ENCODE peak calls at places on chromosomes 3 and 15, in seven cellular contexts. One of them, this sample, is unnamed.
A peak's percentile ranks its signal among the peaks of the same experiment; 100 is the strongest.

GRCh38 chr3:38689774-38690173 is 40.3 kb upstream of the SCN5A start:
- DNase-seq in GM23248: no peak
- DNase-seq in CD8-positive, alpha-beta T cell: no peak
- DNase-seq in left lung: no peak
- DNase-seq in sigmoid colon: no peak
- DNase-seq in lower lobe of right lung: no peak
- DNase-seq in left ventricle myocardium inferior: no peak
- DNase-seq in this sample: no peak

GRCh38 chr3:39573392-39573791 is 105.9 kb downstream of the MOBP start:
- DNase-seq in GM23248: no peak
- DNase-seq in CD8-positive, alpha-beta T cell: no peak
- DNase-seq in left lung: no peak
- DNase-seq in sigmoid colon: no peak
- DNase-seq in lower lobe of right lung: no peak
- DNase-seq in left ventricle myocardium inferior: no peak
- DNase-seq in this sample: no peak

GRCh38 chr3:59605318-59605717 is 555.5 kb upstream of the CFAP20DC start:
- DNase-seq in GM23248: no peak
- DNase-seq in CD8-positive, alpha-beta T cell: no peak
- DNase-seq in left lung: no peak
- DNase-seq in sigmoid colon: no peak
- DNase-seq in lower lobe of right lung: no peak
- DNase-seq in left ventricle myocardium inferior: no peak
- DNase-seq in this sample: no peak

GRCh38 chr3:102148598-102149302 is 286.1 kb upstream of the ZPLD1 start:
- DNase-seq in GM23248: no peak
- DNase-seq in CD8-positive, alpha-beta T cell: no peak
- DNase-seq in left lung: no peak
- DNase-seq in sigmoid colon: no peak
- DNase-seq in lower lobe of right lung: no peak
- DNase-seq in left ventricle myocardium inferior: no peak
- DNase-seq in this sample: no peak

GRCh38 chr3:161096771-161097367 is 8.3 kb downstream of the B3GALNT1 start:
- DNase-seq in GM23248: no peak
- DNase-seq in CD8-positive, alpha-beta T cell: no peak
- DNase-seq in left lung: no peak
- DNase-seq in sigmoid colon: no peak
- DNase-seq in lower lobe of right lung: no peak
- DNase-seq in left ventricle myocardium inferior: no peak
- DNase-seq in this sample: no peak

GRCh38 chr3:123586966-123587365 is 2.1 kb upstream of the HACD2 start:
- DNase-seq in GM23248: peak; percentile 53
- DNase-seq in CD8-positive, alpha-beta T cell: no peak
- DNase-seq in left lung: no peak
- DNase-seq in sigmoid colon: no peak
- DNase-seq in lower lobe of right lung: no peak
- DNase-seq in left ventricle myocardium inferior: no peak
- DNase-seq in this sample: no peak

GRCh38 chr3:192816274-192816853 is 89.0 kb upstream of the FGF12 start:
- DNase-seq in GM23248: peak; percentile 77
- DNase-seq in CD8-positive, alpha-beta T cell: no peak
- DNase-seq in left lung: no peak
- DNase-seq in sigmoid colon: no peak
- DNase-seq in lower lobe of right lung: no peak
- DNase-seq in left ventricle myocardium inferior: no peak
- DNase-seq in this sample: no peak

GRCh38 chr3:48926425-48927392 is 8.1 kb downstream of the ARIH2 start:
- DNase-seq in GM23248: peak; percentile 34
- DNase-seq in CD8-positive, alpha-beta T cell: no peak
- DNase-seq in left lung: no peak
- DNase-seq in sigmoid colon: no peak
- DNase-seq in lower lobe of right lung: no peak
- DNase-seq in left ventricle myocardium inferior: no peak
- DNase-seq in this sample: no peak

GRCh38 chr3:153595186-153595815 is 433.3 kb downstream of the RAP2B start:
- DNase-seq in GM23248: peak; percentile 66
- DNase-seq in CD8-positive, alpha-beta T cell: no peak
- DNase-seq in left lung: no peak
- DNase-seq in sigmoid colon: no peak
- DNase-seq in lower lobe of right lung: no peak
- DNase-seq in left ventricle myocardium inferior: no peak
- DNase-seq in this sample: no peak

GRCh38 chr3:169529013-169529412 is 134.5 kb downstream of the MECOM start:
- DNase-seq in GM23248: no peak
- DNase-seq in CD8-positive, alpha-beta T cell: no peak
- DNase-seq in left lung: no peak
- DNase-seq in sigmoid colon: no peak
- DNase-seq in lower lobe of right lung: no peak
- DNase-seq in left ventricle myocardium inferior: no peak
- DNase-seq in this sample: no peak

DNA sequence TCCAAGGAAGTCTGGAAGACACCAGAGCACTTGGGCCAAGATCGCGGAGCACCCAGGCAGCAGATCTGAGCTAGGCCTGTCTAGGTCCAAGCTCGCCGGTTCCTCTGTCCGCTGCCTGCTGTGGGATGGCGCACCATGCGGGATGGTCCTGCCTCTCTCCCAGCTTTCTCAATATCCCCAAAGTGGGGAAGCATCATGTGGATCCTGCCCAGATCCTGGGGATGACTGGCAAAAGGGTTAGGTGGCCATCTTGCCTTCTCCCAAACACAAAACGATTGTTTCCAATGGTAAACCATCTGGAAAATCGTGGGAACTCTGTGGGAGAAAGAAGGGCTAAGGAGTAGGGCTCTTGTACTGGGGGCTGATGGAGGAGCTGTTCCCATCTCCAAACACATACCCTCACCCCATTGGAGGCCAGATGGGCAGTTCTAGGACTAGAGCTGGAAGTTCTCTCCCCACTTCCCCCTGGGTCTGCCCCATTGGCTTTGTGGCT is 8.9 kb downstream of the PRKCD start:
- DNase-seq in GM23248: no peak
- DNase-seq in CD8-positive, alpha-beta T cell: no peak
- DNase-seq in left lung: peak; percentile 69
- DNase-seq in sigmoid colon: no peak
- DNase-seq in lower lobe of right lung: no peak
- DNase-seq in left ventricle myocardium inferior: no peak
- DNase-seq in this sample: no peak
- H3K4me3 ChIP-seq in GM23248: no peak overlapping the region
- H3K4me3 ChIP-seq in CD8-positive, alpha-beta T cell: no peak overlapping the region
- H3K4me3 ChIP-seq in left lung: peak overlapping the region; percentile 45
- H3K4me3 ChIP-seq in sigmoid colon: no peak overlapping the region
- H3K4me3 ChIP-seq in lower lobe of right lung: peak overlapping the region; percentile 41
- H3K4me3 ChIP-seq in left ventricle myocardium inferior: peak overlapping the region; percentile 33
- H3K4me3 ChIP-seq in this sample: no peak overlapping the region

GRCh38 chr3:156693166-156693565 is 18.8 kb downstream of the TIPARP start:
- DNase-seq in GM23248: peak; percentile 80
- DNase-seq in CD8-positive, alpha-beta T cell: no peak
- DNase-seq in left lung: no peak
- DNase-seq in sigmoid colon: no peak
- DNase-seq in lower lobe of right lung: no peak
- DNase-seq in left ventricle myocardium inferior: no peak
- DNase-seq in this sample: no peak
- H3K4me1 ChIP-seq in GM23248: peaks cover 85% of the 10 kb centered on the region
- H3K4me1 ChIP-seq in CD8-positive, alpha-beta T cell: no peaks in the 10 kb centered on the region
- H3K4me1 ChIP-seq in left lung: peaks cover 19% of the 10 kb centered on the region
- H3K4me1 ChIP-seq in sigmoid colon: peaks cover 56% of the 10 kb centered on the region
- H3K4me1 ChIP-seq in lower lobe of right lung: peaks cover 53% of the 10 kb centered on the region
- H3K4me1 ChIP-seq in left ventricle myocardium inferior: peaks cover 75% of the 10 kb centered on the region
- H3K4me1 ChIP-seq in this sample: peaks cover 27% of the 10 kb centered on the region

GRCh38 chr3:46627078-46627477 is 14.8 kb downstream of the FAM240A start:
- DNase-seq in GM23248: no peak
- DNase-seq in CD8-positive, alpha-beta T cell: no peak
- DNase-seq in left lung: no peak
- DNase-seq in sigmoid colon: no peak
- DNase-seq in lower lobe of right lung: no peak
- DNase-seq in left ventricle myocardium inferior: no peak
- DNase-seq in this sample: no peak

GRCh38 chr3:46632792-46633191 is 20.5 kb downstream of the FAM240A start:
- DNase-seq in GM23248: peak; percentile 55
- DNase-seq in CD8-positive, alpha-beta T cell: no peak
- DNase-seq in left lung: no peak
- DNase-seq in sigmoid colon: no peak
- DNase-seq in lower lobe of right lung: no peak
- DNase-seq in left ventricle myocardium inferior: no peak
- DNase-seq in this sample: no peak

GRCh38 chr3:46626039-46626438 is 13.7 kb downstream of the FAM240A start:
- DNase-seq in GM23248: no peak
- DNase-seq in CD8-positive, alpha-beta T cell: no peak
- DNase-seq in left lung: no peak
- DNase-seq in sigmoid colon: no peak
- DNase-seq in lower lobe of right lung: no peak
- DNase-seq in left ventricle myocardium inferior: no peak
- DNase-seq in this sample: peak; percentile 61

GRCh38 chr3:46628980-46629379 is 16.7 kb downstream of the FAM240A start:
- DNase-seq in GM23248: peak; percentile 61
- DNase-seq in CD8-positive, alpha-beta T cell: no peak
- DNase-seq in left lung: no peak
- DNase-seq in sigmoid colon: no peak
- DNase-seq in lower lobe of right lung: no peak
- DNase-seq in left ventricle myocardium inferior: no peak
- DNase-seq in this sample: peak; percentile 62

DNA sequence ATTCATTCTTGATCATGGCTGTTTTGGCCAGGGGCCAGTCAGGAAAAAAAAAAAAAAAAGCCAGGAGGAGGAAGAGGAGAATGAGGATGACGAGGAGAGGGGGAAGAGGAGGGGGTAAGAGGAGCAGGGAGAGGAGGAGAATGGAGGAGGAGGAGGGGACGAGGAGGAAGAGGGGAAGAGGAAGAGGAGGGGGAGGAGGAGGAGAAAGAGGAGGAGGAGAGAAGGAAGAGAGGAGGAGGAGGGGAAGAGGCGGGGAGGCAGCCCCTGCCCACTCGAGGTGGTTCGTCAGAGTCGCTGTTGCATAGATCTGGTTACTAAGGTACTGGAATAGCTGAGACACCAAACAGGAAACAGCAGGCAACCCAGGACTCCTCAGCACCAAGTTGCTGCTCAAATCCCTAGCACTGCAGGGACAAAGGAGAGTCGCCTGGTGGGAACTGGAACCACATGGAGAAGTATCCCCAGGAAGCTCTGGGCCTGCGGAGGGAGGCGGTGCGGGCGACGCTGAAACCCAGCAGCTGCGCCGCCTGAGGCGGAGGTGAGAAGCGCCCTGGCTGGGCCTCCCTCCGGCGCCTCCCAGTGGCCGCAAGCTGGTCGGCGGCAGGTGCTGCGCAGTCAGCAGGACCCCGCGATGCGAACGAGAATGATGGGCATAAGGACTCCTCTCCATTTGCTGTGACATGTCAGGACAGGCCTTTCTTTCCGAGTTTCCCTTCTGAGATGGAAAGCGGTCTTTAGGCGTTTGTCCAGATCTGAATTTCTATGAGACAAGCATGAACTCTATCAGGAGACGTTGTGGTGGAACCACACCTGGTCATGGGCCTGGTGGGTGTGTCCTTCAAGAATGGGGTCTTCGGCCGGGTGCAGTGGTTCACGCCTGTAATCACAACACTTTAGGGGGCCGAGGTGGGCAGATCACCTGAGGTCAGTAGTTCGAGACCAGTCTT is 17.5 kb downstream of the FAM240A start:
- DNase-seq in GM23248: peak; percentile 94
- DNase-seq in CD8-positive, alpha-beta T cell: peak; percentile 63
- DNase-seq in left lung: peak; percentile 94
- DNase-seq in sigmoid colon: peak; percentile 86
- DNase-seq in lower lobe of right lung: peak; percentile 87
- DNase-seq in left ventricle myocardium inferior: peak; percentile 84
- DNase-seq in this sample: peak; percentile 86
- H3K4me3 ChIP-seq in GM23248: peak overlapping the region; percentile 58
- H3K4me3 ChIP-seq in CD8-positive, alpha-beta T cell: peak overlapping the region; percentile 62
- H3K4me3 ChIP-seq in left lung: peak overlapping the region; percentile 5
- H3K4me3 ChIP-seq in sigmoid colon: peak overlapping the region; percentile 32
- H3K4me3 ChIP-seq in lower lobe of right lung: peak overlapping the region; percentile 40
- H3K4me3 ChIP-seq in left ventricle myocardium inferior: peak overlapping the region; percentile 52
- H3K4me3 ChIP-seq in this sample: no peak overlapping the region

GRCh38 chr3:177358085-177358967 is 161.0 kb upstream of the TBL1XR1 start:
- DNase-seq in GM23248: peak; percentile 60
- DNase-seq in CD8-positive, alpha-beta T cell: peak; percentile 23
- DNase-seq in left lung: peak; percentile 82
- DNase-seq in sigmoid colon: peak; percentile 83
- DNase-seq in lower lobe of right lung: peak; percentile 78
- DNase-seq in left ventricle myocardium inferior: peak; percentile 71
- DNase-seq in this sample: peak; percentile 87
- H3K4me1 ChIP-seq in GM23248: peaks cover 34% of the 10 kb centered on the region
- H3K4me1 ChIP-seq in CD8-positive, alpha-beta T cell: peaks cover 33% of the 10 kb centered on the region
- H3K4me1 ChIP-seq in left lung: peaks cover 32% of the 10 kb centered on the region
- H3K4me1 ChIP-seq in sigmoid colon: peaks cover 63% of the 10 kb centered on the region
- H3K4me1 ChIP-seq in lower lobe of right lung: peaks cover 55% of the 10 kb centered on the region
- H3K4me1 ChIP-seq in left ventricle myocardium inferior: peaks cover 73% of the 10 kb centered on the region
- H3K4me1 ChIP-seq in this sample: peaks cover 54% of the 10 kb centered on the region

GRCh38 chr15:43828061-43828657 is 1.4 kb downstream of the WDR76 start:
- DNase-seq in GM23248: peak; percentile 47
- DNase-seq in CD8-positive, alpha-beta T cell: no peak
- DNase-seq in left lung: no peak
- DNase-seq in sigmoid colon: no peak
- DNase-seq in lower lobe of right lung: no peak
- DNase-seq in left ventricle myocardium inferior: no peak
- DNase-seq in this sample: no peak
- H3K4me3 ChIP-seq in GM23248: peak overlapping the region; percentile 84
- H3K4me3 ChIP-seq in CD8-positive, alpha-beta T cell: no peak overlapping the region
- H3K4me3 ChIP-seq in left lung: peak overlapping the region; percentile 67
- H3K4me3 ChIP-seq in sigmoid colon: no peak overlapping the region
- H3K4me3 ChIP-seq in lower lobe of right lung: no peak overlapping the region
- H3K4me3 ChIP-seq in left ventricle myocardium inferior: peak overlapping the region; percentile 74
- H3K4me3 ChIP-seq in this sample: no peak overlapping the region

DNA sequence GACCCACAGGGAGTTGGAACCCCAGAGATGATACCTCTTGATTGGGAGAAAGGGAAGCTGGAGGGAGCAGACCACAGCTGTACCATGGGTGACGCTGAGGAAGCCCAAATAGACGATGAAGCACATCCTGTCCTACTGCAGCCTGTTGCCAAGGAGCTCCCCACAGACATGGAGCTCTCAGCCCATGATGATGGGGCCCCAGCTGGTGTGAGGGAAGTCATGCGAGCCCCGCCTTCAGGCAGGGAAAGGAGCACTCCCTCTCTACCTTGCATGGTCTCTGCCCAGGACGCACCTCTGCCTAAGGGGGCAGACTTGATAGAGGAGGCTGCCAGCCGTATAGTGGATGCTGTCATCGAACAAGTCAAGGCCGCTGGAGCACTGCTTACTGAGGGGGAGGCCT is 201.1 kb downstream of the AKAP13 start:
- DNase-seq in GM23248: no peak
- DNase-seq in CD8-positive, alpha-beta T cell: no peak
- DNase-seq in left lung: peak; percentile 80
- DNase-seq in sigmoid colon: peak; percentile 81
- DNase-seq in lower lobe of right lung: peak; percentile 71
- DNase-seq in left ventricle myocardium inferior: peak; percentile 71
- DNase-seq in this sample: peak; percentile 86
- H3K4me1 ChIP-seq in GM23248: peaks cover 33% of the 10 kb centered on the region
- H3K4me1 ChIP-seq in CD8-positive, alpha-beta T cell: peaks cover 50% of the 10 kb centered on the region
- H3K4me1 ChIP-seq in left lung: peaks cover 62% of the 10 kb centered on the region
- H3K4me1 ChIP-seq in sigmoid colon: peaks cover 62% of the 10 kb centered on the region
- H3K4me1 ChIP-seq in lower lobe of right lung: peaks cover 95% of the 10 kb centered on the region
- H3K4me1 ChIP-seq in left ventricle myocardium inferior: peaks cover 98% of the 10 kb centered on the region
- H3K4me1 ChIP-seq in this sample: peaks cover 42% of the 10 kb centered on the region

GRCh38 chr3:105791134-105791533 is 77.7 kb downstream of the CBLB start:
- DNase-seq in GM23248: peak; percentile 72
- DNase-seq in CD8-positive, alpha-beta T cell: no peak
- DNase-seq in left lung: no peak
- DNase-seq in sigmoid colon: peak; percentile 66
- DNase-seq in lower lobe of right lung: no peak
- DNase-seq in left ventricle myocardium inferior: no peak
- DNase-seq in this sample: no peak
- H3K4me3 ChIP-seq in GM23248: peak overlapping the region; percentile 57
- H3K4me3 ChIP-seq in CD8-positive, alpha-beta T cell: no peak overlapping the region
- H3K4me3 ChIP-seq in left lung: no peak overlapping the region
- H3K4me3 ChIP-seq in sigmoid colon: no peak overlapping the region
- H3K4me3 ChIP-seq in lower lobe of right lung: no peak overlapping the region
- H3K4me3 ChIP-seq in left ventricle myocardium inferior: peak overlapping the region; percentile 25
- H3K4me3 ChIP-seq in this sample: no peak overlapping the region

GRCh38 chr3:112681822-112682325 is 40.9 kb upstream of the CCDC80 start:
- DNase-seq in GM23248: peak; percentile 68
- DNase-seq in CD8-positive, alpha-beta T cell: no peak
- DNase-seq in left lung: no peak
- DNase-seq in sigmoid colon: no peak
- DNase-seq in lower lobe of right lung: no peak
- DNase-seq in left ventricle myocardium inferior: no peak
- DNase-seq in this sample: no peak
- H3K4me1 ChIP-seq in GM23248: peaks cover 63% of the 10 kb centered on the region
- H3K4me1 ChIP-seq in CD8-positive, alpha-beta T cell: no peaks in the 10 kb centered on the region
- H3K4me1 ChIP-seq in left lung: no peaks in the 10 kb centered on the region
- H3K4me1 ChIP-seq in sigmoid colon: peaks cover 20% of the 10 kb centered on the region
- H3K4me1 ChIP-seq in lower lobe of right lung: peaks cover 6% of the 10 kb centered on the region
- H3K4me1 ChIP-seq in left ventricle myocardium inferior: no peaks in the 10 kb centered on the region
- H3K4me1 ChIP-seq in this sample: no peaks in the 10 kb centered on the region

This sample was measured in mucosa of descending colon.